ENCODE peak calls at places on chromosomes 12 and 14, in seven cellular contexts. A is EL, Q is T-helper 1 cell, B is fibroblast of gingiva, W is HuH-7, G is choroid plexus epithelial cell, N is lower lobe of right lung. F is an unnamed sample.

GRCh38 chr12:98698603-98699463 is 53.7 kb downstream of the APAF1 start:
- DNase-seq in W (peak), B (no peak), Q (no peak), A (peak), G (peak), N (no peak), F (no peak)

GRCh38 chr12:109709401-109710278 is 4.0 kb upstream of the FAM222A start:
- DNase-seq in G (no peak), N (no peak), Q (no peak), B (no peak), W (no peak), A (no peak), F (no peak)

GRCh38 chr14:77761205-77761931 is 412 bp upstream of the SNW1 start:
- DNase-seq in G (peak), N (no peak), A (peak), Q (no peak), B (peak), W (peak), F (no peak)

GRCh38 chr14:71238835-71239234 is 331.6 kb downstream of the PCNX1 start:
- DNase-seq in B (no peak), N (no peak), A (no peak), Q (no peak), G (no peak), W (no peak), F (no peak)

GRCh38 chr14:83419420-83419819 is 1885.8 kb upstream of the SEL1L start:
- DNase-seq in A (no peak), G (no peak), B (no peak), N (peak), W (no peak), Q (no peak), F (peak)

GRCh38 chr12:57808351-57808750 is 10.2 kb downstream of the AVIL start:
- DNase-seq in W (no peak), A (no peak), Q (no peak), G (no peak), N (no peak), B (no peak), F (no peak)

GRCh38 chr12:110170535-110171185 is 46.5 kb downstream of the IFT81 start:
- DNase-seq in N (no peak), W (no peak), Q (no peak), G (peak), B (no peak), A (no peak), F (no peak)

GRCh38 chr12:52026267-52026666 is 19.5 kb downstream of the TAMALIN start:
- DNase-seq in Q (no peak), G (no peak), A (no peak), N (no peak), B (no peak), W (no peak), F (no peak)

GRCh38 chr14:73758392-73759182 is 44.4 kb upstream of the PNMA1 start:
- DNase-seq in B (no peak), Q (peak), W (peak), G (peak), A (peak), N (peak), F (peak)

GRCh38 chr14:92105845-92106094 is 612 bp downstream of the ATXN3 start:
- DNase-seq in B (no peak), G (no peak), N (peak), Q (no peak), A (peak), W (peak), F (peak)

GRCh38 chr14:64816221-64816783 is 63.4 kb downstream of the SPTB start:
- DNase-seq in G (no peak), W (no peak), N (no peak), Q (no peak), A (no peak), B (no peak), F (no peak)

GRCh38 chr14:94380225-94381148 is 7.9 kb downstream of the SERPINA1 start:
- DNase-seq in B (no peak), W (no peak), N (no peak), G (no peak), Q (no peak), A (no peak), F (no peak)

GRCh38 chr12:22046968-22047390 is 961 bp downstream of the CMAS start:
- DNase-seq in G (peak), N (no peak), W (no peak), Q (no peak), A (no peak), B (no peak), F (no peak)

GRCh38 chr12:65902504-65902903 is 78.2 kb downstream of the HMGA2 start:
- DNase-seq in B (peak), W (no peak), N (no peak), A (peak), G (peak), Q (no peak), F (no peak)

GRCh38 chr14:88614218-88614907 is 51.5 kb downstream of the ZC3H14 start:
- DNase-seq in A (peak), W (no peak), Q (no peak), B (peak), N (no peak), G (peak), F (no peak)

GRCh38 chr12:8556748-8557147 is 16.0 kb upstream of the CLEC4E start:
- DNase-seq in W (no peak), N (no peak), B (no peak), G (no peak), A (no peak), Q (no peak), F (no peak)

GRCh38 chr14:70821916-70822705 is 12.8 kb upstream of the MAP3K9 start:
- DNase-seq in Q (peak), B (peak), N (peak), G (peak), W (peak), A (peak), F (peak)

GRCh38 chr14:77086017-77086727 is 11.9 kb upstream of the CIPC start:
- DNase-seq in Q (peak), W (no peak), A (peak), B (no peak), N (no peak), G (peak), F (no peak)

GRCh38 chr14:103867523-103867953 is 20.2 kb upstream of the PPP1R13B start:
- DNase-seq in N (peak), G (no peak), W (no peak), B (peak), A (no peak), Q (no peak), F (peak)

GRCh38 chr14:61472801-61473376 is 151.5 kb downstream of the PRKCH start:
- DNase-seq in G (no peak), A (peak), N (no peak), W (no peak), Q (peak), B (no peak), F (no peak)

GRCh38 chr12:107318804-107319535 is 225.6 kb upstream of the CRY1 start:
- DNase-seq in Q (peak), W (peak), N (peak), G (peak), A (peak), B (peak), F (no peak)

GRCh38 chr14:83923836-83924235 is 1606.1 kb upstream of the FLRT2 start:
- DNase-seq in N (no peak), B (no peak), G (no peak), Q (no peak), A (no peak), W (no peak), F (no peak)

GRCh38 chr12:123621619-123622530 is 11.6 kb downstream of the EIF2B1 start:
- DNase-seq in Q (no peak), W (no peak), B (no peak), G (no peak), A (no peak), N (no peak), F (no peak)

GRCh38 chr12:13100882-13101769 is 2.3 kb downstream of the GSG1 start:
- DNase-seq in B (peak), N (peak), G (peak), A (peak), W (peak), Q (peak), F (peak)

GRCh38 chr12:319116-319515 is 56.5 kb upstream of the SLC6A13 start:
- DNase-seq in G (peak), W (no peak), A (no peak), N (no peak), B (no peak), Q (no peak), F (no peak)

GRCh38 chr14:101529079-101529478 is 32.2 kb upstream of the DIO3 start:
- DNase-seq in B (no peak), N (no peak), Q (no peak), G (no peak), W (no peak), A (no peak), F (no peak)

GRCh38 chr12:46219892-46220655 is 48.8 kb downstream of the SLC38A1 start:
- DNase-seq in W (no peak), A (peak), B (peak), G (peak), Q (peak), N (no peak), F (no peak)

GRCh38 chr12:26631846-26632245 is 201.1 kb downstream of the ITPR2 start:
- DNase-seq in N (no peak), B (no peak), G (no peak), Q (no peak), A (no peak), W (no peak), F (no peak)

GRCh38 chr14:31489680-31490079 is 1.8 kb upstream of the GPR33 start:
- DNase-seq in A (no peak), G (no peak), N (no peak), Q (no peak), W (no peak), B (no peak), F (no peak)

GRCh38 chr14:100348779-100349708 is 25.9 kb downstream of the SLC25A47 start:
- DNase-seq in A (no peak), Q (no peak), W (no peak), G (no peak), B (no peak), N (no peak), F (no peak)

GRCh38 chr14:98114122-98114895 is 1157.7 kb downstream of the BCL11B start:
- DNase-seq in B (no peak), A (no peak), G (no peak), W (no peak), N (no peak), Q (no peak), F (no peak)

GRCh38 chr14:93195316-93195999 is 10.3 kb downstream of the LYSET start:
- DNase-seq in N (no peak), Q (no peak), A (no peak), G (peak), W (no peak), B (no peak), F (no peak)

GRCh38 chr12:6635375-6635855 is 344 bp downstream of the LPAR5 start:
- DNase-seq in B (no peak), A (no peak), Q (peak), W (no peak), G (peak), N (no peak), F (no peak)

GRCh38 chr14:68938515-68939423 is 40.3 kb downstream of the ACTN1 start:
- DNase-seq in G (peak), B (no peak), Q (no peak), W (peak), N (no peak), A (no peak), F (no peak)

GRCh38 chr12:121214855-121215745 is 5.2 kb downstream of the P2RX4 start:
- DNase-seq in W (no peak), B (peak), N (no peak), Q (no peak), G (peak), A (peak), F (no peak)

GRCh38 chr14:38098074-38098846 is 109.4 kb upstream of the SSTR1 start:
- DNase-seq in A (peak), B (peak), N (no peak), W (no peak), G (peak), Q (no peak), F (no peak)

GRCh38 chr12:76927170-76927784 is 48.5 kb upstream of the CSRP2 start:
- DNase-seq in G (peak), Q (no peak), A (peak), B (peak), N (no peak), W (peak), F (no peak)

GRCh38 chr14:81427348-81428058 is 27.4 kb upstream of the STON2 start:
- DNase-seq in N (peak), B (no peak), G (no peak), A (no peak), W (no peak), Q (no peak), F (no peak)

GRCh38 chr12:51083140-51083833 is at the start of gene CSRNP2:
- DNase-seq in W (peak), Q (peak), G (peak), N (peak), B (peak), A (peak), F (peak)